ENCODE peak calls at places on chromosomes 5 and 9, in nine cellular contexts. R is pancreas, Q is H9, X is tibial nerve, D is tibial artery, M is Calu3, L is MM.1S, C is GM13976, A is brain microvascular endothelial cell. W is an unnamed sample.
A peak's percentile ranks its signal among the peaks of the same experiment; 100 is the strongest.

GRCh38 chr9:135906291-135907005 is 898 bp downstream of the CAMSAP1 start:
- DNase-seq in R (no peak), L (no peak), D (no peak), A (no peak), M (peak; percentile 8), Q (no peak), C (peak; percentile 41), X (no peak), W (no peak)

GRCh38 chr9:119675951-119676350 is 306.7 kb upstream of the BRINP1 start:
- DNase-seq in A (no peak), Q (no peak), R (no peak), M (no peak), L (no peak), X (no peak), D (no peak), C (no peak), W (no peak)

GRCh38 chr5:43674536-43674935 is 71.6 kb downstream of the NNT start:
- DNase-seq in M (no peak), X (no peak), L (no peak), D (no peak), C (no peak), Q (no peak), R (no peak), A (no peak), W (no peak)

GRCh38 chr9:69115621-69116020 is 58.5 kb upstream of the TJP2 start:
- DNase-seq in A (no peak), L (no peak), Q (no peak), X (no peak), R (no peak), M (no peak), C (no peak), D (no peak), W (no peak)

GRCh38 chr9:16830806-16831205 is 39.7 kb downstream of the BNC2 start:
- DNase-seq in A (no peak), R (no peak), M (no peak), L (no peak), C (no peak), X (no peak), D (no peak), Q (no peak), W (no peak)

GRCh38 chr5:43042176-43042625 is 2.1 kb upstream of the ANXA2R start:
- DNase-seq in M (peak; percentile 64), D (peak; percentile 68), X (peak; percentile 58), Q (peak; percentile 66), R (peak; percentile 73), A (peak; percentile 66), L (peak; percentile 93), C (peak; percentile 76), W (no peak)

GRCh38 chr5:43192558-43193170 is 639 bp downstream of the NIM1K start:
- DNase-seq in R (no peak), C (peak; percentile 49), X (peak; percentile 6), Q (no peak), L (no peak), D (no peak), A (no peak), M (peak; percentile 5), W (no peak)

GRCh38 chr5:94670726-94671125 is 52.3 kb downstream of the SLF1 start:
- DNase-seq in R (no peak), A (no peak), C (no peak), L (no peak), Q (no peak), D (no peak), M (no peak), X (no peak), W (no peak)

GRCh38 chr5:160472482-160472881 is 50.8 kb downstream of the PTTG1 start:
- DNase-seq in R (no peak), D (no peak), C (no peak), Q (no peak), M (no peak), A (no peak), L (no peak), X (no peak), W (no peak)

GRCh38 chr5:176955895-176956294 is 50.7 kb downstream of the UIMC1 start:
- DNase-seq in L (no peak), M (no peak), D (no peak), C (no peak), R (no peak), Q (no peak), A (peak; percentile 2), X (no peak), W (no peak)

GRCh38 chr5:154117930-154118329 is 72.6 kb upstream of the GALNT10 start:
- DNase-seq in R (no peak), C (no peak), Q (no peak), X (no peak), A (no peak), D (no peak), L (no peak), M (no peak), W (no peak)

GRCh38 chr5:154118385-154118784 is 72.1 kb upstream of the GALNT10 start:
- DNase-seq in R (no peak), A (no peak), X (no peak), C (no peak), Q (no peak), D (no peak), L (no peak), M (no peak), W (no peak)

GRCh38 chr5:154117050-154117449 is 73.5 kb upstream of the GALNT10 start:
- DNase-seq in A (no peak), M (no peak), R (no peak), C (no peak), L (no peak), D (no peak), Q (no peak), X (no peak), W (peak; percentile 51)

GRCh38 chr5:154115314-154115713 is 75.2 kb upstream of the GALNT10 start:
- DNase-seq in M (no peak), A (no peak), R (no peak), L (no peak), D (no peak), Q (no peak), C (no peak), X (no peak), W (peak; percentile 49)

DNA sequence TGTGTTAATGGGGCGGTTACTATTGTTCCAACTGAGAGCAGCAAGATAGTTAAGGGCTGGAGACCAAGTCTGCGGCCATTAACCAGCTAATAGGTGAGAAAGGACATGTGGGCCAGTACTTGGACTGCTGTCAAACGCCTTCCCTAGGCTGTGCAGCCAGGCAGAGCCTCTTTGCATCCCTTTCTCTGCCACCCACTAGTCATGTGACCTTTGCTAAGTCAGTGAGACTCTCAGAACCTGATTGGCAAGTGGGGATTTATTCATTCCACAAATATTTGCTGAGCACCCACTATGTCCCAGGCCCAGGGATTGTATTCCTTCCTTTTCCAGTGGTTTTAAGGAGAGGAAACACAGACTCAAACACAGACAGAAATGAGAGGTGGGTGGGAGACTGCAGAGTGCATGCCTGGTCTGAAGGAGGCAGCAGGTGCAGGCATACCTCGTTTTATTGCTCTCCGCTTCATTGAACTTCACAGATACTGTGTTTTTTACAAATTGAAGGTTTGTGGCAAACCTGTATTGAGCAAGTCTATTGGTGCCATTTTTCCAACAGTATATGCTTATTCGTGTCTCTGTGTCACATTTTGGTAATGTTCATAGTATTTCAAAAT is 71.6 kb upstream of the GALNT10 start:
- DNase-seq in A (peak; percentile 1), Q (no peak), L (no peak), R (no peak), C (no peak), M (peak; percentile 35), D (no peak), X (no peak), W (no peak)
- TF ChIP-seq CTCF in A (no peak), Q (no peak), L (no peak), R (no peak), C (no peak), M (no peak), D (no peak), X (no peak), W (no peak)

DNA sequence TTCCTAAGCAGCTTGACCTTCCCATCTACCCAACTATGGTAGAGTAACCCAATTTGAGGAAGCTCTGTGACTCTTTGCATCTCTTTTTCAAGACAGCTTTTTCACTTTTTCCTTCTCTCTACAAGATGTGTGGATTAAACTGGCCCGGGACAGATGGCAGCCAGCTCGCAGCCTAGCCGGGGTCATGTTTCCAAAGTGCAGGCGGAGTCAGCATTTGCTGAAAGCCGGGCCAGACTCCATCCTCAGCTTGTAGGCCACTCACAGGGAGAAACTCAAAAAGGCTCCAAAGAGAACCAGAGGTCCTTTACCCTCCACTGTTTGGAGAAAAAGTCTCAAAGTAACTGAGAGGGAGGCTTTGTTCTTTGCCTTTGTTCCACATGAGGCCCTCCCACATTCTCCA is 286.8 kb upstream of the PANK3 start:
- DNase-seq in Q (peak; percentile 57), C (no peak), M (no peak), X (no peak), R (no peak), L (no peak), D (no peak), A (no peak), W (no peak)
- TF ChIP-seq CTCF in Q (no peak), C (no peak), M (no peak), X (no peak), R (no peak), L (no peak), D (no peak), A (no peak), W (no peak)

DNA sequence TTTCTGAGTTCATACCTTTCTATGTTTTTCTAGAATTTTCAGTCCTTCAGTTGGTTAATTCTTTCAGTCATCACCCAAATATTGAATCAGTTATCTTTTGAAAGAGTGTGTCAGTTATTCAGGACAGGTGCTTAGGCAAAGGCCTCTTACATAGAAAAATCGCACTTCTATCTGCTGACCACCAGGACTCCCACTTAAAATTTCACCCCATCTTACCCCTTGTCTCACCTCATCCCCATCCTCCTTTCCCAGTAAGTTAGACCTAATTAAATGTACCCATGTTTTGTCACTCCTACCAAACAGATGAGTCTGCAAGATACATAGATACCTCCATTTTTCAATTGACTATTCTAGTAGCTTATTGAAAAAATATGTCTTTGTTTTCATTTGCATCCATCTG is 159.9 kb upstream of the PIK3R1 start:
- DNase-seq in X (no peak), M (no peak), D (no peak), C (no peak), Q (no peak), A (no peak), L (no peak), R (no peak), W (no peak)
- TF ChIP-seq CTCF in X (no peak), M (peak; percentile 17), D (no peak), C (no peak), Q (peak; percentile 55), A (peak; percentile 30), L (peak; percentile 6), R (no peak), W (no peak)

GRCh38 chr5:139253115-139253514 is 40.4 kb upstream of the MATR3 start:
- DNase-seq in M (no peak), C (no peak), R (no peak), A (no peak), X (no peak), L (no peak), Q (no peak), D (no peak), W (no peak)

GRCh38 chr5:139248826-139249453 is 44.6 kb upstream of the MATR3 start:
- DNase-seq in R (no peak), C (no peak), Q (no peak), A (no peak), L (no peak), X (no peak), M (no peak), D (no peak), W (no peak)

GRCh38 chr5:139251695-139252288 is 41.7 kb upstream of the MATR3 start:
- DNase-seq in M (no peak), D (no peak), X (no peak), R (no peak), C (no peak), L (no peak), Q (no peak), A (no peak), W (no peak)

GRCh38 chr5:139246394-139246793 is 47.1 kb upstream of the MATR3 start:
- DNase-seq in R (no peak), L (no peak), D (no peak), A (peak; percentile 43), Q (peak; percentile 36), X (no peak), C (peak; percentile 44), M (peak; percentile 45), W (no peak)

GRCh38 chr5:139251281-139251687 is 42.3 kb upstream of the MATR3 start:
- DNase-seq in L (no peak), R (no peak), A (no peak), C (peak; percentile 83), D (no peak), X (no peak), Q (peak; percentile 32), M (no peak), W (no peak)
- TF ChIP-seq CTCF in L (peak; percentile 24), R (no peak), A (peak; percentile 51), C (peak; percentile 61), D (no peak), X (no peak), Q (peak; percentile 43), M (peak; percentile 36), W (no peak)